ENCODE peak calls at places on chromosomes 16 and 17, in ten cellular contexts. Q, T, G, X, K, Y, C, E, D and W are unnamed samples.

GRCh38 chr16:72112452-72112792 is 18.8 kb downstream of the DHX38 start:
- DNase-seq in Q (no peak), T (no peak), G (no peak), X (no peak), K (no peak), Y (no peak), C (no peak), E (no peak), D (no peak), W (no peak)

GRCh38 chr16:30179195-30179594 is 4.2 kb upstream of the CORO1A start:
- DNase-seq in Q (no peak), T (no peak), G (no peak), X (no peak), K (no peak), Y (no peak), C (no peak), E (no peak), D (no peak), W (no peak)

GRCh38 chr16:61419771-61420170 is 616.5 kb downstream of the CDH8 start:
- DNase-seq in Q (no peak), T (no peak), G (no peak), X (no peak), K (no peak), Y (no peak), C (no peak), E (no peak), D (no peak), W (no peak)

GRCh38 chr17:74181341-74181740 is 22.1 kb upstream of the RPL38 start:
- DNase-seq in Q (no peak), T (no peak), G (no peak), X (no peak), K (no peak), Y (no peak), C (no peak), E (no peak), D (no peak), W (no peak)

GRCh38 chr16:79856581-79856980 is 256.0 kb upstream of the MAF start:
- DNase-seq in Q (no peak), T (no peak), G (no peak), X (no peak), K (no peak), Y (no peak), C (no peak), E (no peak), D (no peak), W (no peak)

GRCh38 chr17:52048503-52048902 is 110.0 kb downstream of the CA10 start:
- DNase-seq in Q (no peak), T (no peak), G (no peak), X (no peak), K (no peak), Y (no peak), C (no peak), E (no peak), D (no peak), W (no peak)

GRCh38 chr16:69376393-69377059 is 9.3 kb downstream of the TERF2 start:
- DNase-seq in Q (no peak), T (no peak), G (no peak), X (no peak), K (no peak), Y (no peak), C (no peak), E (no peak), D (no peak), W (no peak)

GRCh38 chr17:79594271-79594670 is 16.6 kb downstream of the RBFOX3 start:
- DNase-seq in Q (no peak), T (no peak), G (no peak), X (no peak), K (no peak), Y (no peak), C (no peak), E (no peak), D (no peak), W (no peak)

GRCh38 chr17:32794533-32795246 is 82.2 kb downstream of the MYO1D start:
- DNase-seq in Q (no peak), T (peak), G (no peak), X (peak), K (no peak), Y (no peak), C (peak), E (no peak), D (no peak), W (peak)

GRCh38 chr17:32792207-32792606 is 84.7 kb downstream of the MYO1D start:
- DNase-seq in Q (no peak), T (no peak), G (no peak), X (no peak), K (no peak), Y (no peak), C (no peak), E (no peak), D (no peak), W (no peak)

GRCh38 chr17:32793841-32794240 is 83.1 kb downstream of the MYO1D start:
- DNase-seq in Q (no peak), T (no peak), G (no peak), X (no peak), K (no peak), Y (no peak), C (no peak), E (no peak), D (no peak), W (no peak)

GRCh38 chr17:32798938-32799337 is 78.0 kb downstream of the MYO1D start:
- DNase-seq in Q (no peak), T (no peak), G (no peak), X (no peak), K (no peak), Y (no peak), C (no peak), E (no peak), D (no peak), W (no peak)

GRCh38 chr17:32795339-32795979 is 81.5 kb downstream of the MYO1D start:
- DNase-seq in Q (no peak), T (peak), G (no peak), X (peak), K (no peak), Y (no peak), C (peak), E (no peak), D (no peak), W (no peak)
- TF ChIP-seq CTCF in Q (no peak), T (no peak), G (no peak), X (no peak), K (no peak), Y (no peak), C (no peak), E (no peak), D (no peak), W (no peak)

DNA sequence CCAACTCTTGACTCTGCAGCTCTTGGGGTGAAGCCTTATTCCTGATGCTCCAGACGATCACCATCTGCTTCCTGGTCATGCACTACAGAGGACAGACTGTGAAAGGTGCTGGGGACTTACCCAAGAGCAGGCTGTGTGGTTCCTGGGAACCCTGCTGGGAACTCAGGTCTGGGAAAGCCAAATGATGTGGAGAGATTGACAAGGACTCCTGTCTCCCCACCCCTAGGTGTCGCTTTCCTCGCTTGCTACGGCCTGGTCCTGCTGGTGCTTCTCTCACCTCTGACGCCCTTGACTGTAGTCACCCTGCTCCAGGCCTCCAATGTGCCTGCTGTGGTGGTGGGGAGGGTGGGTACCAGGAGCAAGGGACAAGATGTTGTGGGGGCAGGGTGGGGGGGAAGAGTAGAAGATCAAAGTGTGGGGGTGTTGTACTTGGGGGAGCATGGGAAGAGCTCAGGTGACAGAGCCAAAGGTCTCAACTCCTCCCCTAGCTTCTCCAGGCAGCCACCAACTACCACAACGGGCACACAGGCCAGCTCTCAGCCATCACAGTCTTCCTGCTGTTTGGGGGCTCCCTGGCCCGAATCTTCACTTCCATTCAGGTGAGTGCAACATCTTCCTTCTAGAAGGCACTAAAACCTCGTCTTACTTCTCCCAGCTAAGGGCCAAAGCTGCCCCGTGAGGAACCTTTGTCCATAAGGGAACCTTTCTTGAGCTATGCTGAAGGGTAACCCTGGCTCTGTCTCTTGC is 3.0 kb downstream of the SOX15 start:
- DNase-seq in Q (no peak), T (no peak), G (no peak), X (peak), K (peak), Y (no peak), C (peak), E (no peak), D (no peak), W (no peak)
- TF ChIP-seq CTCF in Q (no peak), T (peak), G (no peak), X (peak), K (no peak), Y (no peak), C (no peak), E (no peak), D (no peak), W (peak)

DNA sequence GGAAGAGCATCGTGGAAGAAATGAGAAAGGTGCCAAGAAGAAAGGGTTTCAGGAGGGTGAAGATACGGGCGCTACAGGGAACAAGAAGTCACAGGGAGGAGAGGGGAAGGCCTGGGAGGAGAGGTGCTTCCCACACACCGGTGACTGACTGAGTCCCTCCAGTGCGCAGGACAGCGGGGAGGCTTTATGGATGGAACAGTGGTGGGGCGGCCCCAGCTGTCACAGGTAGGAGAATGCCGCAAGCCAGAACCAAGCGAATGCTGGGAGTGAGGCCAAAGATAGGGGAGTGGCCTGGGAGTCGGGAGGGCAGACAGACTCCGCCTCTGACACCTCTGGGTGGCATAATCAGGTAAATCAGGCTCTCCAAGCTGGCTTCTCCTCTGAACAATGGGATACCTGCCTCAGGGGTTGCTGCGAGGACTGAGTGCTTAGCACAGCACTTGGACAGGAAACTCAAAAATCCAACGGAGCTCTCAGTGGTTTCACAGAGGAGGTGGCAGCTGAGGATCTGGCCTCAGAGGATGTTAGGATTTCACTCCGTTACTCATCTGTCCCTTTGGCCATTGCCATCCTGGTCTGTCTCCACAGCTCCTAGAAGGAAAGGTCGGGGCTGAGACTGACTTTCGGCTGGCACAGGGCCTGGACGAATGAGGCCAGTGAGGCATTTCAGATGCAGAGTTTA is 760 bp upstream of the CNP start:
- DNase-seq in Q (peak), T (peak), G (peak), X (peak), K (peak), Y (peak), C (peak), E (peak), D (peak), W (peak)
- TF ChIP-seq CTCF in Q (no peak), T (no peak), G (no peak), X (peak), K (no peak), Y (no peak), C (no peak), E (no peak), D (no peak), W (no peak)

DNA sequence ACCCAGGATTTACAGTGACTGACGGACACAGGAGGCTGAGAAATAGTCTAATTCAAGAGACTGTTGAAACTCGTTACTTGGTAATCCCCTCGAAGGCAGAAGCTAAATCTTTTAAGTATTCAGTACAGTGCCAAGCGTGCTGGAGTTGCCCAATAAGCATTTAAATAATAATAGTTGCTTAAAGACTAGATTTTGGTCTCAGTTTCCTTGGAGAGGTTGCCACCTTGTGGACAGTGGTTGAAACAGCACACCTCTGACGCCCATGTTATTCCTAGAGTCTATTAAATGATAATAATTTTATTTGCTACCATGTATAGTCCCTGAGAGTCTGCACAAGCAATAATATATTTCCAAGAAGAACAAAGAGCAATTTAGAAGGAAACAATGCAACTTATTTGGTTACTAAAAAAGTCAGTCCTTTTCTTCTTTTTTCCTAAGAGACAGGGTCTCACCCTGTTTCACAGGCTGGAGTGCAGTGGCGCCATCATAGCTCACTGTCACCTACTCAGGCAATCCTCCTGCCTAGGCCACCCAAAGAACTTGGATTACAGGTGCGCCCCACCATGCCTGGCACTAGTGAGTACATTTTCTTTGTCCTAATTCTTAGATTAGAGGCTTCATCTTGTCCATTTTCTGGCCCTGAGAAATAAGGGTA is 138.0 kb upstream of the NUDT7 start:
- DNase-seq in Q (peak), T (peak), G (peak), X (peak), K (peak), Y (peak), C (peak), E (peak), D (peak), W (peak)
- TF ChIP-seq CTCF in Q (peak), T (peak), G (peak), X (peak), K (peak), Y (peak), C (peak), E (peak), D (no peak), W (peak)

GRCh38 chr16:28553776-28554633 is at the start of gene SGF29:
- DNase-seq in Q (peak), T (peak), G (peak), X (peak), K (peak), Y (peak), C (peak), E (peak), D (peak), W (peak)
- TF ChIP-seq CTCF in Q (no peak), T (peak), G (peak), X (no peak), K (no peak), Y (no peak), C (peak), E (no peak), D (no peak), W (peak)

GRCh38 chr17:17782425-17783120 is 54.2 kb downstream of the SREBF1 start:
- DNase-seq in Q (peak), T (no peak), G (no peak), X (no peak), K (peak), Y (no peak), C (peak), E (no peak), D (no peak), W (peak)

GRCh38 chr17:17781591-17782424 is 55.0 kb downstream of the SREBF1 start:
- DNase-seq in Q (peak), T (peak), G (peak), X (peak), K (peak), Y (peak), C (peak), E (peak), D (no peak), W (peak)

GRCh38 chr17:17783825-17784598 is 52.8 kb downstream of the SREBF1 start:
- DNase-seq in Q (peak), T (peak), G (no peak), X (peak), K (peak), Y (peak), C (peak), E (peak), D (peak), W (no peak)

GRCh38 chr17:17784599-17785264 is 52.1 kb downstream of the SREBF1 start:
- DNase-seq in Q (no peak), T (peak), G (peak), X (no peak), K (no peak), Y (no peak), C (peak), E (peak), D (no peak), W (no peak)

GRCh38 chr17:17783121-17783824 is 53.5 kb downstream of the SREBF1 start:
- DNase-seq in Q (peak), T (peak), G (peak), X (peak), K (peak), Y (peak), C (peak), E (peak), D (no peak), W (peak)
- TF ChIP-seq CTCF in Q (no peak), T (no peak), G (peak), X (no peak), K (no peak), Y (peak), C (no peak), E (peak), D (no peak), W (peak)

DNA sequence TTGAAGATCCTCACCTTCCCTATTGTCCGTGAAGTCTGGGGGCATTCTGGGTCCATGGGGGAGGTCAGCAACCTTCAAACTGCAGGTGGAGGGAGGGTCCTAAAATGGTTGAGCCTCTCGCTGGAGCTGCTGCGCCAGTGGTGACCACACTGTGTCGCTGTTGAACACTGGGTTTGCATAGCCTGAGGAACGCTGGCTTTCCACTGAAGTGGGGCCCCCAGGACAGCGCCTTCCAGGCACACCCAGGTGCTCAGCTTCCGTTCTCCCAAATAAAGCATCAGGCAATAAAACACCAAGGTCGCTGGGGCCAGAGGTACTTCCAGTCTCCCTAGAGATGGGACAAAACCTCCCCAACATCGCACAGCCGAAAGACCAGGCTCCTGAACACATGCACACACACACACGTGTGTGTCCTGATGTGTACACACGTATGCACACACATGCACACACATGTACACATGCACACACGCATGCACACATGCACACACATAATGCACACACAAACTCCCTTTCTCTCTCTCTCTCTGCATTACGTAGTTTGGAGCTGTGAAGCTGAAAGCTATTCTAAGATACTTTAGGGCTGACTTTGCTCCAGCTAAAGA is 120.6 kb downstream of the IRF8 start:
- DNase-seq in Q (peak), T (no peak), G (no peak), X (no peak), K (peak), Y (peak), C (no peak), E (no peak), D (no peak), W (no peak)
- TF ChIP-seq CTCF in Q (peak), T (peak), G (no peak), X (no peak), K (peak), Y (peak), C (no peak), E (no peak), D (no peak), W (peak)